ENCODE peak calls at places on chromosome 4, in nine cellular contexts. O is SJSA1; E is neural progenitor cell; P is transverse colon; D is ovary; V is esophagus squamous epithelium; Y is heart left ventricle; T is CD4-positive, alpha-beta T cell; N is lower lobe of right lung. B is an unnamed sample.

GRCh38 chr4:183599690-183600089 is 59.3 kb downstream of the RWDD4 start:
- DNase-seq in O (no peak), E (no peak), P (no peak), D (no peak), V (no peak), Y (no peak), T (no peak), N (no peak), B (no peak)

GRCh38 chr4:184756399-184756798 is 22.5 kb upstream of the CENPU start:
- DNase-seq in O (no peak), E (no peak), P (no peak), D (peak; percentile 43), V (no peak), Y (no peak), T (no peak), N (no peak), B (no peak)

GRCh38 chr4:73589887-73590801 is 30.1 kb downstream of the RASSF6 start:
- DNase-seq in O (no peak), E (no peak), P (no peak), D (no peak), V (no peak), Y (no peak), T (no peak), N (no peak), B (no peak)

GRCh38 chr4:153471691-153472080 is 5.5 kb downstream of the TMEM131L start:
- DNase-seq in O (no peak), E (no peak), P (no peak), D (no peak), V (peak; percentile 6), Y (no peak), T (no peak), N (no peak), B (no peak)

GRCh38 chr4:73872331-73873108 is 3.3 kb downstream of the CXCL1 start:
- DNase-seq in O (no peak), E (no peak), P (no peak), D (no peak), V (no peak), Y (no peak), T (no peak), N (no peak), B (no peak)

GRCh38 chr4:179797718-179798117 is 2355.5 kb upstream of the AGA start:
- DNase-seq in O (no peak), E (no peak), P (no peak), D (no peak), V (no peak), Y (no peak), T (no peak), N (no peak), B (no peak)

GRCh38 chr4:134200811-134201215 is 776 bp downstream of the PABPC4L start:
- DNase-seq in O (no peak), E (no peak), P (no peak), D (no peak), V (no peak), Y (peak; percentile 27), T (no peak), N (peak; percentile 32), B (no peak)

GRCh38 chr4:178632415-178632814 is 1190.2 kb upstream of the AGA start:
- DNase-seq in O (no peak), E (no peak), P (no peak), D (no peak), V (no peak), Y (no peak), T (no peak), N (no peak), B (no peak)

GRCh38 chr4:38151870-38152269 is 191.7 kb downstream of the PTTG2 start:
- DNase-seq in O (no peak), E (no peak), P (no peak), D (no peak), V (no peak), Y (no peak), T (no peak), N (no peak), B (no peak)

GRCh38 chr4:4694296-4694772 is 152.5 kb upstream of the STX18 start:
- DNase-seq in O (peak; percentile 39), E (peak; percentile 49), P (no peak), D (peak; percentile 45), V (no peak), Y (no peak), T (no peak), N (no peak), B (no peak)

GRCh38 chr4:121900132-121900983 is 30.1 kb upstream of the BBS7 start:
- DNase-seq in O (peak; percentile 38), E (peak; percentile 71), P (peak; percentile 35), D (peak; percentile 33), V (no peak), Y (no peak), T (peak; percentile 4), N (no peak), B (no peak)

GRCh38 chr4:110636677-110637407 is 14.0 kb upstream of the PITX2 start:
- DNase-seq in O (peak; percentile 88), E (peak; percentile 85), P (peak; percentile 73), D (no peak), V (no peak), Y (no peak), T (no peak), N (no peak), B (no peak)

GRCh38 chr4:57044996-57045395 is 65.2 kb downstream of the IGFBP7 start:
- DNase-seq in O (peak; percentile 76), E (no peak), P (no peak), D (no peak), V (no peak), Y (no peak), T (no peak), N (no peak), B (no peak)

GRCh38 chr4:57040510-57040909 is 61.8 kb downstream of the POLR2B start:
- DNase-seq in O (no peak), E (peak; percentile 12), P (no peak), D (no peak), V (no peak), Y (no peak), T (no peak), N (no peak), B (no peak)

GRCh38 chr4:57039345-57039744 is 60.6 kb downstream of the POLR2B start:
- DNase-seq in O (no peak), E (no peak), P (no peak), D (no peak), V (no peak), Y (no peak), T (no peak), N (no peak), B (no peak)

GRCh38 chr4:57044279-57044678 is 65.6 kb downstream of the POLR2B start:
- DNase-seq in O (no peak), E (no peak), P (no peak), D (no peak), V (no peak), Y (no peak), T (no peak), N (no peak), B (no peak)

GRCh38 chr4:57043304-57044251 is 64.9 kb downstream of the POLR2B start:
- DNase-seq in O (peak; percentile 74), E (no peak), P (no peak), D (no peak), V (no peak), Y (no peak), T (no peak), N (no peak), B (no peak)
- H3K27ac ChIP-seq in O (peak overlapping the region; percentile 55), E (no peak overlapping the region), P (peak overlapping the region; percentile 61), D (peak overlapping the region; percentile 40), V (peak overlapping the region; percentile 7), Y (peak overlapping the region; percentile 77), T (no peak overlapping the region), N (peak overlapping the region; percentile 66), B (peak overlapping the region; percentile 28)

GRCh38 chr4:188032170-188032569 is 36.6 kb downstream of the ZFP42 start:
- DNase-seq in O (no peak), E (peak; percentile 79), P (no peak), D (no peak), V (no peak), Y (no peak), T (no peak), N (no peak), B (no peak)
- H3K27ac ChIP-seq in O (no peak overlapping the region), E (peak overlapping the region; percentile 17), P (no peak overlapping the region), D (no peak overlapping the region), V (no peak overlapping the region), Y (no peak overlapping the region), T (no peak overlapping the region), N (no peak overlapping the region), B (no peak overlapping the region)

DNA sequence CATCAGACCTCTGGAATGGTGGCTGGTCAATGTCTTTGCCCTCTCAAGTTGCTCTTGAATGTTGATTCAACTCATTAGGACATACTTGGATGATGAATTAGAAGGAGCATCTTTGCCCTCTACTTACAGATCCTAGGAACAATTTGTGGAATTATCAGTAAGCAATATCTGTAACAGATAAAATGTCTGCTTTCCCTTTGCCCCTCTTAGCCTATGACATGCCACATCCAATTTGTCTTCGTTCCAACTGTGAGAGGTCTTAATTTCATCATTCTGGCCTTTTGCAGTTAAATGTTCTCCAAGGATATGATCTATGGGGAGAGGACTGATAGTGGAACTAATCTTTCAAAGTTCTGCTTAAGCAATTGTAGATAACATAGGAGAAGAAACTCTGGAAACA is 148.3 kb downstream of the PDE5A start:
- DNase-seq in O (no peak), E (no peak), P (no peak), D (no peak), V (no peak), Y (no peak), T (no peak), N (no peak), B (no peak)
- H3K27ac ChIP-seq in O (no peak overlapping the region), E (no peak overlapping the region), P (no peak overlapping the region), D (no peak overlapping the region), V (no peak overlapping the region), Y (no peak overlapping the region), T (no peak overlapping the region), N (no peak overlapping the region), B (no peak overlapping the region)

GRCh38 chr4:143091862-143092261 is 92.9 kb upstream of the USP38 start:
- DNase-seq in O (no peak), E (no peak), P (no peak), D (no peak), V (no peak), Y (no peak), T (no peak), N (no peak), B (no peak)

GRCh38 chr4:143097751-143098150 is 87.0 kb upstream of the USP38 start:
- DNase-seq in O (no peak), E (no peak), P (no peak), D (no peak), V (no peak), Y (no peak), T (no peak), N (no peak), B (no peak)

GRCh38 chr4:143089847-143090246 is 94.9 kb upstream of the USP38 start:
- DNase-seq in O (no peak), E (no peak), P (no peak), D (no peak), V (no peak), Y (no peak), T (no peak), N (no peak), B (no peak)

GRCh38 chr4:143099693-143100092 is 85.0 kb upstream of the USP38 start:
- DNase-seq in O (no peak), E (no peak), P (no peak), D (no peak), V (no peak), Y (no peak), T (no peak), N (no peak), B (no peak)

DNA sequence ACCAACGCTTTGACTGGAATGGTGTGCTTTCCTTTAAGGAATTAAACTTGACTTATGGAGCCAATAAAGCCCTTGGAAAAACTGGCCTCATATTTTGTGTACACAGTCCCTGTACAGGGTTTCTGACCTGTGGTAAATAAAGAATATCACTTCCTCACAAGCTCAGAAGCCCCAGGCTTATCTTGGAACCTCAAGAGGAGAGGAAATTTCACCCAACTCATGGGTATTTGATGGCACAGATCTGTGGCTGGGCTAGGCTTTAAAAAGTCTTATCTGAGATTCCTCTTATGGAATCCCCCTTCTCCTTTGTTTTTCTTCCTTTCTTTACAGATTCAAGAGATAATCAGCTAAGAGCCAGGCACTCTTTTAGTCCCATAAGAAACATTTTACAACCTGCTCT is 89.3 kb upstream of the USP38 start:
- DNase-seq in O (no peak), E (no peak), P (no peak), D (no peak), V (no peak), Y (no peak), T (no peak), N (no peak), B (no peak)
- H3K27ac ChIP-seq in O (no peak overlapping the region), E (no peak overlapping the region), P (no peak overlapping the region), D (no peak overlapping the region), V (no peak overlapping the region), Y (no peak overlapping the region), T (no peak overlapping the region), N (no peak overlapping the region), B (no peak overlapping the region)

B was measured in caudate nucleus.